ENCODE peak calls at places on chromosomes 1 and 21, in seven cellular contexts. One of them, this sample, is unnamed.

GRCh38 chr21:16840549-16840948 is 672.3 kb upstream of the CXADR start:
- DNase-seq in neuronal stem cell: no peak
- DNase-seq in trophoblast cell: no peak
- DNase-seq in mesendoderm: no peak
- DNase-seq in H1: no peak
- DNase-seq in IMR-90: no peak
- DNase-seq in mesenchymal stem cell: no peak
- DNase-seq in this sample: no peak

GRCh38 chr1:177907000-177907399 is 62.9 kb downstream of the SEC16B start:
- DNase-seq in neuronal stem cell: no peak
- DNase-seq in trophoblast cell: no peak
- DNase-seq in mesendoderm: no peak
- DNase-seq in H1: no peak
- DNase-seq in IMR-90: no peak
- DNase-seq in mesenchymal stem cell: no peak
- DNase-seq in this sample: no peak

GRCh38 chr1:101567582-101568189 is 330.9 kb downstream of the S1PR1 start:
- DNase-seq in neuronal stem cell: peak; percentile 5
- DNase-seq in trophoblast cell: peak; percentile 27
- DNase-seq in mesendoderm: peak; percentile 51
- DNase-seq in H1: no peak
- DNase-seq in IMR-90: peak; percentile 11
- DNase-seq in mesenchymal stem cell: peak; percentile 29
- DNase-seq in this sample: peak; percentile 36

GRCh38 chr1:151837841-151838490 is 1.7 kb downstream of the C2CD4D start:
- DNase-seq in neuronal stem cell: no peak
- DNase-seq in trophoblast cell: no peak
- DNase-seq in mesendoderm: peak; percentile 29
- DNase-seq in H1: no peak
- DNase-seq in IMR-90: peak; percentile 10
- DNase-seq in mesenchymal stem cell: peak; percentile 11
- DNase-seq in this sample: no peak

GRCh38 chr21:44006017-44006624 is 6.0 kb upstream of the TRAPPC10 start:
- DNase-seq in neuronal stem cell: no peak
- DNase-seq in trophoblast cell: peak; percentile 48
- DNase-seq in mesendoderm: no peak
- DNase-seq in H1: no peak
- DNase-seq in IMR-90: peak; percentile 90
- DNase-seq in mesenchymal stem cell: peak; percentile 96
- DNase-seq in this sample: no peak

GRCh38 chr1:197519741-197520334 is 251.8 kb downstream of the CRB1 start:
- DNase-seq in neuronal stem cell: no peak
- DNase-seq in trophoblast cell: no peak
- DNase-seq in mesendoderm: peak; percentile 22
- DNase-seq in H1: no peak
- DNase-seq in IMR-90: peak; percentile 12
- DNase-seq in mesenchymal stem cell: peak; percentile 37
- DNase-seq in this sample: no peak

GRCh38 chr1:193054169-193054675 is 4.9 kb downstream of the UCHL5 start:
- DNase-seq in neuronal stem cell: no peak
- DNase-seq in trophoblast cell: no peak
- DNase-seq in mesendoderm: no peak
- DNase-seq in H1: no peak
- DNase-seq in IMR-90: no peak
- DNase-seq in mesenchymal stem cell: no peak
- DNase-seq in this sample: no peak

GRCh38 chr1:165006843-165007242 is 349.7 kb downstream of the LMX1A start:
- DNase-seq in neuronal stem cell: no peak
- DNase-seq in trophoblast cell: no peak
- DNase-seq in mesendoderm: no peak
- DNase-seq in H1: no peak
- DNase-seq in IMR-90: no peak
- DNase-seq in mesenchymal stem cell: no peak
- DNase-seq in this sample: no peak

GRCh38 chr1:229097356-229097755 is 173.6 kb upstream of the RAB4A start:
- DNase-seq in neuronal stem cell: no peak
- DNase-seq in trophoblast cell: no peak
- DNase-seq in mesendoderm: no peak
- DNase-seq in H1: no peak
- DNase-seq in IMR-90: no peak
- DNase-seq in mesenchymal stem cell: no peak
- DNase-seq in this sample: no peak

GRCh38 chr1:215022723-215023122 is 59.8 kb upstream of the KCNK2 start:
- DNase-seq in neuronal stem cell: no peak
- DNase-seq in trophoblast cell: no peak
- DNase-seq in mesendoderm: no peak
- DNase-seq in H1: no peak
- DNase-seq in IMR-90: peak; percentile 85
- DNase-seq in mesenchymal stem cell: peak; percentile 92
- DNase-seq in this sample: no peak

GRCh38 chr1:201363455-201363854 is 14.0 kb downstream of the TNNT2 start:
- DNase-seq in neuronal stem cell: no peak
- DNase-seq in trophoblast cell: no peak
- DNase-seq in mesendoderm: no peak
- DNase-seq in H1: no peak
- DNase-seq in IMR-90: no peak
- DNase-seq in mesenchymal stem cell: no peak
- DNase-seq in this sample: no peak

GRCh38 chr1:221965252-221965651 is 223.4 kb upstream of the DUSP10 start:
- DNase-seq in neuronal stem cell: no peak
- DNase-seq in trophoblast cell: no peak
- DNase-seq in mesendoderm: no peak
- DNase-seq in H1: no peak
- DNase-seq in IMR-90: no peak
- DNase-seq in mesenchymal stem cell: no peak
- DNase-seq in this sample: no peak

GRCh38 chr1:63940440-63940839 is 166.6 kb downstream of the ROR1 start:
- DNase-seq in neuronal stem cell: no peak
- DNase-seq in trophoblast cell: no peak
- DNase-seq in mesendoderm: no peak
- DNase-seq in H1: no peak
- DNase-seq in IMR-90: no peak
- DNase-seq in mesenchymal stem cell: no peak
- DNase-seq in this sample: no peak

GRCh38 chr1:31033573-31033972 is 31.9 kb downstream of the PUM1 start:
- DNase-seq in neuronal stem cell: no peak
- DNase-seq in trophoblast cell: peak; percentile 68
- DNase-seq in mesendoderm: peak; percentile 26
- DNase-seq in H1: no peak
- DNase-seq in IMR-90: no peak
- DNase-seq in mesenchymal stem cell: no peak
- DNase-seq in this sample: no peak

GRCh38 chr1:68495968-68496679 is 758 bp downstream of the DEPDC1 start:
- DNase-seq in neuronal stem cell: peak; percentile 26
- DNase-seq in trophoblast cell: no peak
- DNase-seq in mesendoderm: peak; percentile 21
- DNase-seq in H1: no peak
- DNase-seq in IMR-90: no peak
- DNase-seq in mesenchymal stem cell: peak; percentile 30
- DNase-seq in this sample: no peak

GRCh38 chr1:163170975-163171676 is 31.6 kb downstream of the RGS5 start:
- DNase-seq in neuronal stem cell: no peak
- DNase-seq in trophoblast cell: no peak
- DNase-seq in mesendoderm: no peak
- DNase-seq in H1: no peak
- DNase-seq in IMR-90: peak; percentile 47
- DNase-seq in mesenchymal stem cell: peak; percentile 27
- DNase-seq in this sample: no peak

GRCh38 chr1:117673405-117673804 is 67.6 kb downstream of the TENT5C start:
- DNase-seq in neuronal stem cell: no peak
- DNase-seq in trophoblast cell: no peak
- DNase-seq in mesendoderm: no peak
- DNase-seq in H1: no peak
- DNase-seq in IMR-90: peak; percentile 90
- DNase-seq in mesenchymal stem cell: peak; percentile 77
- DNase-seq in this sample: no peak

GRCh38 chr1:16046865-16047264 is 3.3 kb downstream of the CLCNKB start:
- DNase-seq in neuronal stem cell: no peak
- DNase-seq in trophoblast cell: peak; percentile 50
- DNase-seq in mesendoderm: no peak
- DNase-seq in H1: no peak
- DNase-seq in IMR-90: no peak
- DNase-seq in mesenchymal stem cell: peak; percentile 39
- DNase-seq in this sample: no peak

GRCh38 chr1:184911103-184911502 is 63.2 kb downstream of the NIBAN1 start:
- DNase-seq in neuronal stem cell: no peak
- DNase-seq in trophoblast cell: no peak
- DNase-seq in mesendoderm: no peak
- DNase-seq in H1: no peak
- DNase-seq in IMR-90: peak; percentile 49
- DNase-seq in mesenchymal stem cell: no peak
- DNase-seq in this sample: no peak

GRCh38 chr1:1307908-1308755 is at the start of the genes ACAP3 and PUSL1:
- DNase-seq in neuronal stem cell: peak; percentile 89
- DNase-seq in trophoblast cell: peak; percentile 82
- DNase-seq in mesendoderm: peak; percentile 93
- DNase-seq in H1: no peak
- DNase-seq in IMR-90: peak; percentile 92
- DNase-seq in mesenchymal stem cell: peak; percentile 95
- DNase-seq in this sample: peak; percentile 83

GRCh38 chr21:25296239-25296638 is 311.0 kb downstream of the MRPL39 start:
- DNase-seq in neuronal stem cell: no peak
- DNase-seq in trophoblast cell: no peak
- DNase-seq in mesendoderm: no peak
- DNase-seq in H1: no peak
- DNase-seq in IMR-90: no peak
- DNase-seq in mesenchymal stem cell: no peak
- DNase-seq in this sample: no peak

GRCh38 chr1:26890467-26890796 is 349 bp upstream of the GPN2 start:
- DNase-seq in neuronal stem cell: no peak
- DNase-seq in trophoblast cell: no peak
- DNase-seq in mesendoderm: no peak
- DNase-seq in H1: no peak
- DNase-seq in IMR-90: no peak
- DNase-seq in mesenchymal stem cell: no peak
- DNase-seq in this sample: no peak

GRCh38 chr1:26887125-26887524 is 3.0 kb downstream of the GPN2 start:
- DNase-seq in neuronal stem cell: no peak
- DNase-seq in trophoblast cell: no peak
- DNase-seq in mesendoderm: peak; percentile 46
- DNase-seq in H1: no peak
- DNase-seq in IMR-90: peak; percentile 52
- DNase-seq in mesenchymal stem cell: peak; percentile 67
- DNase-seq in this sample: no peak

GRCh38 chr1:26894263-26894662 is 4.2 kb upstream of the GPN2 start:
- DNase-seq in neuronal stem cell: no peak
- DNase-seq in trophoblast cell: peak; percentile 98
- DNase-seq in mesendoderm: no peak
- DNase-seq in H1: no peak
- DNase-seq in IMR-90: no peak
- DNase-seq in mesenchymal stem cell: no peak
- DNase-seq in this sample: no peak

GRCh38 chr1:26889580-26890466 is at the start of gene GPN2:
- DNase-seq in neuronal stem cell: peak; percentile 56
- DNase-seq in trophoblast cell: peak; percentile 77
- DNase-seq in mesendoderm: peak; percentile 91
- DNase-seq in H1: no peak
- DNase-seq in IMR-90: peak; percentile 72
- DNase-seq in mesenchymal stem cell: peak; percentile 84
- DNase-seq in this sample: peak; percentile 77
- H2AK5ac ChIP-seq in neuronal stem cell: peak within 1 kb of the TSS; percentile 69
- H2AK5ac ChIP-seq in trophoblast cell: peak within 1 kb of the TSS; percentile 89
- H2AK5ac ChIP-seq in mesendoderm: peak within 1 kb of the TSS; percentile 1
- H2AK5ac ChIP-seq in H1: no peak within 1 kb of the TSS
- H2AK5ac ChIP-seq in IMR-90: peak within 1 kb of the TSS; percentile 76
- H2AK5ac ChIP-seq in mesenchymal stem cell: peak within 1 kb of the TSS; percentile 49
- H2AK5ac ChIP-seq in this sample: no peak within 1 kb of the TSS

GRCh38 chr1:42037586-42037985 is 115.6 kb upstream of the GUCA2B start:
- DNase-seq in neuronal stem cell: no peak
- DNase-seq in trophoblast cell: no peak
- DNase-seq in mesendoderm: no peak
- DNase-seq in H1: no peak
- DNase-seq in IMR-90: no peak
- DNase-seq in mesenchymal stem cell: no peak
- DNase-seq in this sample: no peak
- H2BK5ac ChIP-seq in neuronal stem cell: no peak overlapping the region
- H2BK5ac ChIP-seq in trophoblast cell: no peak overlapping the region
- H2BK5ac ChIP-seq in mesendoderm: no peak overlapping the region
- H2BK5ac ChIP-seq in H1: no peak overlapping the region
- H2BK5ac ChIP-seq in IMR-90: no peak overlapping the region
- H2BK5ac ChIP-seq in mesenchymal stem cell: no peak overlapping the region
- H2BK5ac ChIP-seq in this sample: no peak overlapping the region

GRCh38 chr1:52142220-52143153 is 598 bp downstream of the ZFYVE9 start:
- DNase-seq in neuronal stem cell: peak; percentile 49
- DNase-seq in trophoblast cell: peak; percentile 27
- DNase-seq in mesendoderm: peak; percentile 69
- DNase-seq in H1: peak; percentile 19
- DNase-seq in IMR-90: peak; percentile 52
- DNase-seq in mesenchymal stem cell: peak; percentile 74
- DNase-seq in this sample: peak; percentile 54

GRCh38 chr1:52141513-52142219 is at the start of gene ZFYVE9:
- DNase-seq in neuronal stem cell: peak; percentile 85
- DNase-seq in trophoblast cell: peak; percentile 76
- DNase-seq in mesendoderm: peak; percentile 86
- DNase-seq in H1: peak; percentile 46
- DNase-seq in IMR-90: peak; percentile 76
- DNase-seq in mesenchymal stem cell: peak; percentile 78
- DNase-seq in this sample: peak; percentile 77

GRCh38 chr1:52145137-52145536 is 3.2 kb downstream of the ZFYVE9 start:
- DNase-seq in neuronal stem cell: no peak
- DNase-seq in trophoblast cell: no peak
- DNase-seq in mesendoderm: no peak
- DNase-seq in H1: no peak
- DNase-seq in IMR-90: no peak
- DNase-seq in mesenchymal stem cell: no peak
- DNase-seq in this sample: no peak

GRCh38 chr1:52140633-52141512 is 1.0 kb upstream of the ZFYVE9 start:
- DNase-seq in neuronal stem cell: no peak
- DNase-seq in trophoblast cell: no peak
- DNase-seq in mesendoderm: no peak
- DNase-seq in H1: no peak
- DNase-seq in IMR-90: no peak
- DNase-seq in mesenchymal stem cell: peak; percentile 43
- DNase-seq in this sample: no peak

GRCh38 chr1:52139817-52140540 is 1.9 kb upstream of the ZFYVE9 start:
- DNase-seq in neuronal stem cell: no peak
- DNase-seq in trophoblast cell: no peak
- DNase-seq in mesendoderm: no peak
- DNase-seq in H1: no peak
- DNase-seq in IMR-90: peak; percentile 88
- DNase-seq in mesenchymal stem cell: peak; percentile 94
- DNase-seq in this sample: no peak
- H2AK5ac ChIP-seq in neuronal stem cell: no peak overlapping the region
- H2AK5ac ChIP-seq in trophoblast cell: no peak overlapping the region
- H2AK5ac ChIP-seq in mesendoderm: no peak overlapping the region
- H2AK5ac ChIP-seq in H1: no peak overlapping the region
- H2AK5ac ChIP-seq in IMR-90: no peak overlapping the region
- H2AK5ac ChIP-seq in mesenchymal stem cell: no peak overlapping the region
- H2AK5ac ChIP-seq in this sample: no peak overlapping the region

DNA sequence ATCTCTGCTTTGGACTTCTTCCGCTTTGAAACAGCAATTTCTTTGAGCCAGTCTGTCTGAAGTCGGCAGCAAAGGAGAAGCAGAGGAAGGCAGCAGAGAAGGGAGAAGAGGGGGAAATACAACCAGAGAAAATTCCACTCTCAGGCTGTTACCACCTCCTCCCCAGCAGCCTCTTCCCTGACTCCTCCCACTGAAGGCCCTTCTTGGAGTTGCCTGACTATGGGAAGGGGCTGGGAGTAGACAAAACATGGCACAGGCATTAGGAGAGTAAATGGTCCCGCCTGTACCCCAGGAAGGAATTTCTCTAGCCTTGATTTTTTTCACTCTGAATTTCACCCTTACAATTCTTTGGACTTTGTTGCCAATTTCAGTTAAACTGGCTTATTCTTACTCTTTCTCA is 26.0 kb downstream of the HSD3B2 start:
- DNase-seq in neuronal stem cell: no peak
- DNase-seq in trophoblast cell: no peak
- DNase-seq in mesendoderm: peak; percentile 61
- DNase-seq in H1: no peak
- DNase-seq in IMR-90: no peak
- DNase-seq in mesenchymal stem cell: no peak
- DNase-seq in this sample: peak; percentile 46
- H2BK5ac ChIP-seq in neuronal stem cell: no peak overlapping the region
- H2BK5ac ChIP-seq in trophoblast cell: no peak overlapping the region
- H2BK5ac ChIP-seq in mesendoderm: peak overlapping the region; percentile 76
- H2BK5ac ChIP-seq in H1: no peak overlapping the region
- H2BK5ac ChIP-seq in IMR-90: no peak overlapping the region
- H2BK5ac ChIP-seq in mesenchymal stem cell: no peak overlapping the region
- H2BK5ac ChIP-seq in this sample: no peak overlapping the region

This sample was measured in H9.